ENCODE peak calls at places on chromosomes 13 and 19, in five cellular contexts. V, S, X, K and L are unnamed samples.

GRCh38 chr13:36848228-36848982 is 29.4 kb downstream of the RFXAP start:
- DNase-seq in K (peak; percentile 16), V (peak; percentile 48), S (no peak), X (no peak), L (no peak)

GRCh38 chr13:106156468-106156867 is 379.0 kb downstream of the EFNB2 start:
- DNase-seq in V (no peak), S (no peak), X (no peak), K (peak; percentile 90), L (no peak)

GRCh38 chr13:41019578-41020347 is 647 bp upstream of the ELF1 start:
- DNase-seq in V (no peak), X (no peak), S (no peak), K (no peak), L (no peak)

GRCh38 chr13:32432856-32433255 is 4.9 kb upstream of the N4BP2L1 start:
- DNase-seq in S (no peak), X (no peak), V (no peak), K (no peak), L (no peak)

GRCh38 chr13:100490692-100491091 is 97.9 kb downstream of the GGACT start:
- DNase-seq in K (no peak), X (no peak), V (no peak), S (no peak), L (no peak)

GRCh38 chr19:58020985-58021384 is 12.8 kb upstream of the ZSCAN1 start:
- DNase-seq in K (no peak), X (no peak), V (no peak), S (no peak), L (no peak)

GRCh38 chr19:13937479-13938360 is 497 bp downstream of the PODNL1 start:
- DNase-seq in S (no peak), X (no peak), K (peak; percentile 28), V (no peak), L (no peak)

GRCh38 chr19:7520131-7521051 is 2.0 kb upstream of the MCOLN1 start:
- DNase-seq in K (no peak), X (no peak), V (no peak), S (no peak), L (no peak)

GRCh38 chr19:16141043-16141442 is 2.4 kb upstream of the HSH2D start:
- DNase-seq in S (no peak), K (no peak), V (peak; percentile 56), X (no peak), L (no peak)

GRCh38 chr19:58477871-58478270 is 1.7 kb downstream of the ZNF446 start:
- DNase-seq in X (no peak), K (no peak), V (no peak), S (no peak), L (no peak)

DNA sequence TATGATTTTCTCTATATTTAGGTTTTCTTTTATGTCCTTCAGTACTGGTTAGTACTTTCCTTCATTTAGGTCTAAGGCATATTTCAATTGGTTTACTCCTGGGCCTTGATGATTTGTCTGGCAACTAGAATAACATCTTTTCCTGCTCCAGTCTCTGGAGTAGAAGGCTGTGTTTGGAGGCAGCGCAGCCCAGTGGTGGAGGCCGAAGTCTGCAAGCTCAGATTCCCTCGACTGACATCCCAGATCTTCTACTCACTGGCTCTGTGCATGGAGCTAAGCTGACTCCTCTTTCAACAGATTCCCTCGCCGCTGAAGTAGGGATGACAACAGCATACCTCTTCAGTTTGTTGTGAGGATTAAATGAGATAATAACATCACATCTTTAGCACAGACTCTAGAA is 141.0 kb downstream of the RAP2A start:
- DNase-seq in V (peak; percentile 29), K (peak; percentile 67), X (no peak), S (peak; percentile 56), L (no peak)
- TF ChIP-seq CTCF in V (peak; percentile 48), K (peak; percentile 66), X (peak; percentile 39), S (no peak), L (peak; percentile 31)

GRCh38 chr19:42313096-42313839 is at the start of gene TMEM145:
- DNase-seq in X (peak; percentile 49), V (peak; percentile 79), S (peak; percentile 53), K (peak; percentile 52), L (no peak)
- TF ChIP-seq CTCF in X (peak; percentile 37), V (peak; percentile 34), S (no peak), K (peak; percentile 21), L (peak; percentile 17)

DNA sequence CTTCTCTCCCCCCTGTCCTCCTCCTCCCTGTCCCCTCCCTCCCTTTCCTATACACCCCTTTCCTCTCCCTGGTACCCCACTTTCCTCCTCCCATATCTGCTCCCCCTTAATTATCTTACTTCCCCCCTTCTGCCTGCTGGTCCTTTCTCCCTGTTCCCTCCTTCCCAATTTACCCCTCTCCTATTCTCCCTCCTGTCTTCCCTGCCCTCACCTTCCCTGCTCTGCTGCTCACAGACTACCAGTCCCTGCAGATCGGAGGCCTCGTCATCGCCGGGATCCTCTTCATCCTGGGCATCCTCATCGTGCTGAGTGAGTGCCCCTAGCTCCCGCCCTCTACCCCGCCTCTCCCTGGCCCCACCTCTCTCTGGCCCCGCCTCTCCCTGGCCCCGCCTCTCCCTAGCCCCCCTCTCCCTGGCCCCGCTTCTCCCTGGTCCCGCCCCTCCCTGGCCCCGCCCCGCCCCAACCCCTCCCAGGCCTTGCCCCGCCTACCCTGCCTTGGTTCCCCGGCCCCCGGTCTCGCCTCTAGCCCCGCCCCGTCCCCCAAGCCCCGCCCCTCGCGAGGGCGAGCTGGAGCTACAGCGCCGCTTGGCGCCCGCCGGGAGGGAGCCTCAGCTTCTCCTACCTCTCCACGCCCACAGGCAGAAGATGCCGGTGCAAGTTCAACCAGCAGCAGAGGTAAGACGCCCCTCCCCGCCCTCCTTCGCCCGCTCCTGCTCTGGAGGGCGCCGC is 2.0 kb upstream of the FXYD7 start:
- DNase-seq in V (peak; percentile 93), X (peak; percentile 94), K (peak; percentile 93), S (peak; percentile 93), L (peak; percentile 58)
- TF ChIP-seq CTCF in V (peak; percentile 75), X (peak; percentile 49), K (peak; percentile 45), S (no peak), L (peak; percentile 72)

DNA sequence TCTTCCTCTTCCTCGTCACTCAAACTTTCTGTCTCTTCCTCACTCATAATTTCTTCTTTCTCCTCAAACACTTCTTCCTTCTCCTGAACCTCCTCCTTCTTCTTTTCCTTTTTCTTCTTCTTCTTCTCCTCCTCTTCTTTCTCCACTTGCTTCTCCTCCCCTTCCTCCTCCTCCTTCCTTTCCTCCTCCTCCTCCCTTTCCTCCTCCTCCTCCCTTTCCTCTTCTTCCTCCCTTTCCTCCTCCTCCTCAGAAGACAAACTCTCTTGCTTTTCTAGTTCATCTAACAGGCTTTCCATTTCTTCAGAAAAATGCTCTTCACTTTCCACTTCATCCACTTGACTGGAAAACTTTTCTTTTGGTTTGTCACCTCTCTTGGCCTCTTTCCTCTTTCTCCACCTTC is 19.8 kb downstream of the WDR87 start:
- DNase-seq in K (no peak), S (no peak), X (no peak), V (no peak), L (no peak)
- TF ChIP-seq CTCF in K (no peak), S (no peak), X (no peak), V (no peak), L (no peak)

GRCh38 chr13:19959141-19959830 is 759 bp downstream of the ZMYM2 start:
- DNase-seq in X (peak; percentile 45), S (peak; percentile 59), K (peak; percentile 61), V (peak; percentile 52), L (no peak)
- TF ChIP-seq CTCF in X (no peak), S (no peak), K (no peak), V (no peak), L (peak; percentile 16)